ENCODE peak calls at places on chromosomes 3 and 15, in eight cellular contexts. Y is neural progenitor cell, Q is OCI-LY7, I is GM23338, B is PC-3, W is MM.1S, S is SK-N-SH, D is HCT116. U is an unnamed sample.

GRCh38 chr15:90286678-90287077 is 21.2 kb downstream of the NGRN start:
- DNase-seq in S (peak), I (peak), Y (peak), Q (peak), D (no peak), W (peak), B (peak), U (peak)

GRCh38 chr15:83320404-83320803 is 35.9 kb upstream of the BNC1 start:
- DNase-seq in W (no peak), Q (no peak), D (no peak), I (no peak), S (no peak), Y (no peak), B (no peak), U (no peak)

GRCh38 chr3:171183042-171183441 is 156.5 kb upstream of the SLC2A2 start:
- DNase-seq in Y (no peak), S (no peak), Q (no peak), I (no peak), W (no peak), D (no peak), B (peak), U (peak)

GRCh38 chr3:33380653-33381052 is 59.6 kb downstream of the UBP1 start:
- DNase-seq in D (no peak), W (no peak), Q (no peak), Y (no peak), I (no peak), B (no peak), S (no peak), U (no peak)

GRCh38 chr3:195154793-195155535 is 116.0 kb downstream of the XXYLT1 start:
- DNase-seq in I (peak), B (peak), D (no peak), W (no peak), Q (peak), S (peak), Y (no peak), U (peak)

GRCh38 chr15:49270541-49271421 is 100.7 kb downstream of the GALK2 start:
- DNase-seq in D (no peak), B (peak), Q (no peak), I (peak), Y (peak), S (no peak), W (no peak), U (no peak)

GRCh38 chr3:13657660-13658435 is 108.9 kb downstream of the FBLN2 start:
- DNase-seq in S (peak), Q (peak), I (peak), D (peak), Y (peak), B (peak), W (peak), U (peak)

GRCh38 chr3:152317956-152318355 is 49.2 kb downstream of the MBNL1 start:
- DNase-seq in S (no peak), B (peak), Q (no peak), W (no peak), I (no peak), D (no peak), Y (no peak), U (no peak)

GRCh38 chr3:146865175-146865755 is 260.1 kb upstream of the PLSCR5 start:
- DNase-seq in B (no peak), S (no peak), D (no peak), Y (peak), Q (no peak), W (no peak), I (peak), U (peak)

GRCh38 chr3:132448211-132448961 is 31.1 kb downstream of the DNAJC13 start:
- DNase-seq in Q (no peak), W (peak), D (no peak), S (no peak), B (no peak), Y (no peak), I (no peak), U (peak)

GRCh38 chr3:29291262-29291981 is 10.6 kb downstream of the RBMS3 start:
- DNase-seq in D (no peak), Q (no peak), W (no peak), I (no peak), B (no peak), S (no peak), Y (no peak), U (no peak)

GRCh38 chr15:70342554-70343548 is 245.1 kb upstream of the TLE3 start:
- DNase-seq in S (no peak), Q (no peak), I (no peak), D (no peak), Y (no peak), B (no peak), W (no peak), U (no peak)

GRCh38 chr3:112013058-112013783 is 14.5 kb downstream of the TAGLN3 start:
- DNase-seq in Y (peak), I (peak), D (peak), W (peak), S (peak), B (peak), Q (peak), U (peak)

GRCh38 chr3:99084156-99084555 is 182.7 kb upstream of the DCBLD2 start:
- DNase-seq in I (no peak), B (peak), D (no peak), Q (no peak), S (no peak), W (no peak), Y (no peak), U (no peak)

GRCh38 chr15:52438047-52438446 is 90.6 kb downstream of the MYO5A start:
- DNase-seq in D (no peak), B (peak), Q (no peak), W (no peak), Y (no peak), S (no peak), I (no peak), U (no peak)

GRCh38 chr3:52528596-52529375 is 4.9 kb downstream of the NT5DC2 start:
- DNase-seq in D (no peak), I (no peak), Y (peak), S (no peak), B (no peak), Q (no peak), W (no peak), U (no peak)
- TF ChIP-seq EZH2phosphoT487 in D (no peak), I (no peak), Y (no peak), S (no peak), B (no peak), Q (no peak), W (no peak), U (no peak)

GRCh38 chr3:42529463-42529862 is 27.0 kb downstream of the VIPR1 start:
- DNase-seq in S (no peak), W (no peak), D (no peak), I (no peak), B (no peak), Y (no peak), Q (no peak), U (no peak)

GRCh38 chr3:42527368-42527917 is 25.0 kb downstream of the VIPR1 start:
- DNase-seq in S (no peak), Y (no peak), Q (no peak), I (no peak), W (no peak), D (no peak), B (no peak), U (no peak)

GRCh38 chr3:42525212-42525611 is 22.8 kb downstream of the VIPR1 start:
- DNase-seq in Y (no peak), B (no peak), Q (no peak), W (no peak), D (no peak), S (no peak), I (no peak), U (no peak)

GRCh38 chr3:42525736-42526345 is 23.4 kb downstream of the VIPR1 start:
- DNase-seq in B (no peak), Q (no peak), D (no peak), W (no peak), I (no peak), S (no peak), Y (no peak), U (no peak)

DNA sequence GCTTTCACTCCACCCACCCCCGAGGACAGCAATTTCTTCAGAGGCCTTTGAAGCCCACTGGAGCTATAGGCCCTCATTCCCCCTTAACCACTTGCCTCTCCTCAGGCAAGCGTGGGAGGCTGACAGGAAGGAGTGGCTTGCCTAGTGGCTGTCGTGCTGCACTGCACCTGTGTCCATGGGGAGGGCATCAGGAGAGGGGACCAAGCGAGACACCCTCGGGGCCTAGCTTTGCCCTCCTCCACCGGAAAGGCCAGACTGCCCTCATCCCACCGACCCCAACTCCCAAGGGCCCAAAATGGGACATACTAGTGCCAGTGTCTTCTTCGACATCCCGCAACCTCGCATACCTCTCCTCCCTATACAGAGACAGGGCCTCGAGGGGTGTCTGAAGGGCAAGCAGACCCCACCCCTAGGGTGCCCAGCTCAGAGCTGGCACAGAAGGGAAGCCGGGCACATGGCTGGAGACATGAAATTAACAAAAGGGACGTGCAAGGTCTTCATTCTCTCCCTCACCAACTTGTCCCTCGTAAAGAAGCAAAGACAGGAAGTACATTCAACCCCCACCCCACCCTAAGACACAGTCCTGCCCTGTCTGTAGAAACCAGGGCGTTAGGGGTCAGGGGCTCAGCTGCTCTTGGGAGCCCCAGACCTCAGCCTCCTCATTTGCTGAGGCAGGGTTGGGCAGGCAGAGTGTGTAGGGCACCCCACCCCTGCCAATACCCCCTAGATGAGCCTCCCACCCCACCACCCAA is 24.3 kb downstream of the VIPR1 start:
- DNase-seq in S (no peak), I (peak), Y (peak), D (no peak), B (no peak), W (no peak), Q (no peak), U (no peak)
- TF ChIP-seq CTCF in S (no peak), I (no peak), Y (peak), D (no peak), B (no peak), W (no peak), Q (no peak), U (no peak)

GRCh38 chr3:183980408-183980807 is 37.3 kb downstream of the ABCC5 start:
- DNase-seq in D (no peak), B (no peak), Q (no peak), S (no peak), I (no peak), Y (no peak), W (no peak), U (peak)

DNA sequence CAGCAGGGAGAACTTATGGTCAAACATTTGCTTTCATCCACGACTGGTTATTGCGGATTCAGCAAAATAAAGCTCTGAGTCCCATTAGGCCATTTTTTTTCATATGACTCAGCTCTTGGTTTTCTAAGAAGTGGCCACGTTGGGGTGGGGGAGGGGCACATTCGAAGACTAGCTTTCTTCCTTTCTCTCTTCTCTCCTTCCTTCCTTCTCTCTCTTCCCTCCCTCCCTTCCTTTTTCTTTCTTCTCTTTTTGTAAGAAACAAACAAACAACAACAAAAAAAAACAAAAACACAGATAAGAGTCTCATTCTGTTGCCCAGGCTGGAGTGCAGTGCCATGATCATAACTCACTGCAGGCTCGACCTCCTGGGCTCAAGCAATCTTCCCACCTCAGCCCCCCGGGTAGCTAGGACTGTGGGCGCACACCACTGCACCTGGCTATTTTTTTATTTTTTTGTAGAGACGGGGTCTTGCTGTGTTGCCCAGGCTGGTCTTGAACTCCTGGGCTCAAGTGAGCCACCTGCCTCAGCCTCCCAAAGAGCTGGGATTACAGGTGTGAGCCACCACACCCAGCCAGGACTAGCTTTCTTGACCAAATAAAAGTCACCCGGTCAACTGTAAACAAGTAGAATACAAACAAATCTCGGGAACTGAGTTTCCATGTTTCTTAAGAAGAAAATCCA is 41.6 kb downstream of the ABCC5 start:
- DNase-seq in W (peak), Y (no peak), S (no peak), D (no peak), I (peak), Q (no peak), B (peak), U (peak)
- H2AFZ ChIP-seq in W (no peak), Y (no peak), S (no peak), D (no peak), I (no peak), Q (no peak), B (no peak), U (no peak)

GRCh38 chr3:164230385-164231094 is 847.8 kb downstream of the SI start:
- DNase-seq in S (no peak), D (no peak), I (no peak), Q (no peak), Y (no peak), B (no peak), W (no peak), U (no peak)
- TF ChIP-seq EZH2phosphoT487 in S (no peak), D (no peak), I (no peak), Q (no peak), Y (no peak), B (no peak), W (no peak), U (no peak)

GRCh38 chr15:96701876-96702275 is 371.4 kb downstream of the NR2F2 start:
- DNase-seq in W (no peak), B (no peak), S (no peak), Q (no peak), Y (no peak), D (no peak), I (no peak), U (no peak)
- TF ChIP-seq CTCF in W (no peak), B (no peak), S (no peak), Q (no peak), Y (no peak), D (no peak), I (no peak), U (no peak)